ENCODE peak calls at places on chromosomes 16 and 17, in ten cellular contexts. P, U, Q, M, A, C, N, L, E and R are unnamed samples.

GRCh38 chr16:2925951-2926659 is 14.4 kb downstream of the FLYWCH1 start:
- DNase-seq in N (no peak), A (no peak), U (no peak), E (no peak), L (no peak), M (no peak), P (no peak), C (no peak), Q (no peak), R (no peak)

GRCh38 chr16:25020112-25020591 is 5.0 kb upstream of the ARHGAP17 start:
- DNase-seq in E (no peak), U (no peak), P (no peak), Q (no peak), C (no peak), A (no peak), M (no peak), N (no peak), L (no peak), R (no peak)

GRCh38 chr16:24568392-24568791 is 29.0 kb downstream of the RBBP6 start:
- DNase-seq in E (no peak), L (no peak), N (no peak), P (no peak), Q (no peak), U (no peak), M (no peak), C (no peak), A (no peak), R (no peak)

GRCh38 chr16:68539704-68540370 is 746 bp downstream of the ZFP90 start:
- DNase-seq in Q (peak; percentile 45), A (no peak), E (no peak), L (peak; percentile 16), C (peak; percentile 39), U (no peak), N (no peak), P (no peak), M (no peak), R (no peak)

GRCh38 chr17:81831957-81832607 is 1.0 kb downstream of the MCRIP1 start:
- DNase-seq in P (peak; percentile 31), C (peak; percentile 79), A (no peak), N (no peak), M (no peak), Q (no peak), U (no peak), E (no peak), L (peak; percentile 49), R (no peak)

GRCh38 chr16:19824216-19824615 is 60.4 kb downstream of the GPRC5B start:
- DNase-seq in L (no peak), U (no peak), C (no peak), P (no peak), E (no peak), Q (no peak), M (no peak), N (no peak), A (no peak), R (no peak)

GRCh38 chr17:73071387-73071999 is 21.0 kb downstream of the SLC39A11 start:
- DNase-seq in C (no peak), Q (no peak), U (no peak), L (no peak), N (no peak), P (no peak), A (no peak), M (no peak), E (no peak), R (no peak)

GRCh38 chr17:82031303-82031884 is at the start of gene RAC3:
- DNase-seq in M (no peak), E (no peak), Q (peak; percentile 91), N (no peak), C (no peak), L (no peak), P (no peak), A (peak; percentile 69), U (no peak), R (no peak)

GRCh38 chr16:2276501-2277195 is 8.7 kb upstream of the RNPS1 start:
- DNase-seq in E (no peak), M (no peak), C (no peak), A (no peak), N (no peak), L (no peak), P (no peak), U (no peak), Q (no peak), R (no peak)

GRCh38 chr16:57039148-57039812 is 49.9 kb downstream of the NLRC5 start:
- DNase-seq in Q (no peak), L (peak; percentile 47), P (no peak), M (no peak), C (peak; percentile 74), N (no peak), E (no peak), A (no peak), U (no peak), R (no peak)

GRCh38 chr16:3882531-3882930 is 2.0 kb upstream of the CREBBP start:
- DNase-seq in N (no peak), A (no peak), C (no peak), E (no peak), M (no peak), L (no peak), U (no peak), Q (no peak), P (no peak), R (no peak)

GRCh38 chr17:5370411-5370810 is 49.1 kb downstream of the NUP88 start:
- DNase-seq in L (no peak), Q (no peak), E (no peak), A (no peak), U (no peak), P (no peak), M (no peak), N (no peak), C (no peak), R (no peak)

GRCh38 chr17:80901319-80901718 is 90.3 kb upstream of the CHMP6 start:
- DNase-seq in L (no peak), N (no peak), C (peak; percentile 50), U (no peak), P (no peak), E (no peak), M (no peak), A (no peak), Q (no peak), R (no peak)

GRCh38 chr16:66850115-66850815 is 6.1 kb downstream of the CA7 start:
- DNase-seq in N (no peak), Q (no peak), C (no peak), A (no peak), E (no peak), L (no peak), U (no peak), M (no peak), P (no peak), R (no peak)

GRCh38 chr17:28142355-28142754 is 99.9 kb downstream of the NLK start:
- DNase-seq in U (no peak), E (no peak), L (no peak), Q (peak; percentile 12), M (no peak), N (no peak), P (no peak), A (no peak), C (no peak), R (no peak)

GRCh38 chr17:74274060-74274702 is at the start of gene DNAI2:
- DNase-seq in C (peak; percentile 45), A (no peak), N (no peak), U (no peak), P (no peak), M (no peak), Q (peak; percentile 75), E (no peak), L (no peak), R (peak; percentile 76)
- TF ChIP-seq CTCF in C (no peak), A (no peak), N (no peak), U (no peak), P (no peak), M (no peak), Q (no peak), E (no peak), L (no peak), R (no peak)

GRCh38 chr16:87461466-87461975 is 31.3 kb downstream of the ZCCHC14 start:
- DNase-seq in A (peak; percentile 90), M (peak; percentile 78), U (peak; percentile 87), N (peak; percentile 65), C (peak; percentile 30), E (no peak), L (no peak), P (peak; percentile 68), Q (peak; percentile 89), R (peak; percentile 76)
- TF ChIP-seq CTCF in A (peak; percentile 56), M (peak; percentile 61), U (peak; percentile 77), N (peak; percentile 36), C (no peak), E (no peak), L (no peak), P (no peak), Q (peak; percentile 68), R (peak; percentile 52)

GRCh38 chr17:36877774-36878173 is 59.5 kb upstream of the LHX1 start:
- DNase-seq in M (no peak), U (no peak), Q (no peak), A (no peak), E (no peak), P (no peak), N (no peak), C (no peak), L (no peak), R (no peak)
- TF ChIP-seq CTCF in M (no peak), U (no peak), Q (no peak), A (no peak), E (no peak), P (no peak), N (no peak), C (no peak), L (no peak), R (no peak)

GRCh38 chr17:16511515-16511914 is 19.5 kb upstream of the LRRC75A start:
- DNase-seq in E (no peak), C (no peak), M (no peak), A (no peak), U (no peak), L (no peak), Q (no peak), N (no peak), P (no peak), R (no peak)

GRCh38 chr17:16507918-16508533 is 16.0 kb upstream of the LRRC75A start:
- DNase-seq in C (no peak), P (no peak), N (no peak), A (no peak), E (no peak), L (no peak), M (no peak), Q (no peak), U (no peak), R (no peak)

GRCh38 chr17:16512011-16512410 is 20.0 kb upstream of the LRRC75A start:
- DNase-seq in L (no peak), A (no peak), U (no peak), E (no peak), M (no peak), P (no peak), Q (peak; percentile 68), N (no peak), C (no peak), R (no peak)

GRCh38 chr17:16504974-16505373 is 13.0 kb upstream of the LRRC75A start:
- DNase-seq in U (no peak), N (no peak), L (no peak), E (no peak), Q (no peak), P (no peak), A (no peak), M (no peak), C (no peak), R (no peak)

DNA sequence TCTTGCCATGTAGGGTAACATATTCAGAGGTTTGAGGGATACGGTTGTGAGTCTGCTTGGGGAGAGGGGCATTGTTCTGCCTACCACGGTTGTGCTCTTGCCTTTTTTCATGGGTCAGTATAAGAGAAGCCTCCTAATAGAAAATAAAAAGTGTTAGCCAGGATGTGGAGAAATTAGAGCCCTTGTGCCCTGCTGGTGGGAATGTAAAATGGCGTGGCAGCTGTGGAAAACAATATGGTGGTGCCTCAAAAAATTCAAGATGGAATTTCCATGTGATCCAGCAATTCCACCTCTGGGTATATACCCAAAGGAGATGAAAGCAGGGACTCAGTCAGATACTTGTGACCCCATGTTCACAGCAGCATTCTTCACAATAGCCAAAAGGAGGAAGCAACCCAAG is 14.2 kb upstream of the LRRC75A start:
- DNase-seq in C (no peak), A (no peak), U (no peak), N (no peak), E (no peak), M (no peak), P (no peak), L (no peak), Q (no peak), R (no peak)
- TF ChIP-seq CTCF in C (no peak), A (no peak), U (peak; percentile 24), N (no peak), E (no peak), M (peak; percentile 24), P (no peak), L (no peak), Q (peak; percentile 22), R (peak; percentile 52)